ENCODE peak calls at places on chromosome 7, in nine cellular contexts. E is stomach, T is upper lobe of left lung, R is sigmoid colon, O is A549, M is ovary, V is tibial nerve, Q is H1, K is suprapubic skin. P is an unnamed sample.

GRCh38 chr7:77782383-77782782 is 15.9 kb downstream of the TMEM60 start:
- DNase-seq in Q (no peak), E (no peak), K (no peak), O (no peak), M (no peak), T (no peak), V (no peak), R (no peak), P (no peak)

GRCh38 chr7:75656740-75657139 is 82.0 kb downstream of the HIP1 start:
- DNase-seq in M (no peak), K (no peak), T (no peak), Q (no peak), E (no peak), R (no peak), V (no peak), O (no peak), P (no peak)

GRCh38 chr7:38016567-38016966 is 96.1 kb downstream of the EPDR1 start:
- DNase-seq in M (no peak), V (no peak), Q (no peak), O (no peak), R (no peak), T (no peak), E (no peak), K (no peak), P (no peak)

GRCh38 chr7:26440993-26441636 is 149.5 kb downstream of the SNX10 start:
- DNase-seq in O (no peak), R (no peak), Q (no peak), E (no peak), T (no peak), M (no peak), K (no peak), V (no peak), P (no peak)

GRCh38 chr7:147196476-147196875 is 1079.9 kb downstream of the CNTNAP2 start:
- DNase-seq in M (no peak), K (no peak), E (no peak), Q (no peak), V (no peak), R (no peak), T (no peak), O (no peak), P (no peak)

GRCh38 chr7:85215098-85215497 is 28.2 kb upstream of the SEMA3D start:
- DNase-seq in M (no peak), R (no peak), K (no peak), E (no peak), V (no peak), T (no peak), Q (no peak), O (no peak), P (no peak)

GRCh38 chr7:1727812-1728570 is 57.9 kb downstream of the ELFN1 start:
- DNase-seq in O (no peak), T (no peak), K (no peak), V (no peak), E (no peak), M (no peak), Q (no peak), R (no peak), P (peak; percentile 80)

GRCh38 chr7:90853205-90853604 is 257.1 kb downstream of the CDK14 start:
- DNase-seq in M (no peak), V (no peak), O (no peak), K (no peak), R (no peak), Q (no peak), E (no peak), T (no peak), P (no peak)

GRCh38 chr7:125355899-125356298 is 426.3 kb upstream of the POT1 start:
- DNase-seq in R (no peak), E (no peak), O (no peak), Q (no peak), K (no peak), V (no peak), T (no peak), M (no peak), P (no peak)

GRCh38 chr7:2520808-2521146 is 1.2 kb downstream of the LFNG start:
- DNase-seq in V (no peak), T (no peak), O (no peak), R (no peak), M (no peak), E (no peak), K (no peak), Q (no peak), P (no peak)

GRCh38 chr7:66741-67140 is 125.6 kb upstream of the FAM20C start:
- DNase-seq in T (no peak), M (no peak), R (peak; percentile 52), V (no peak), E (no peak), O (no peak), K (peak; percentile 33), Q (no peak), P (no peak)

GRCh38 chr7:65554-65953 is 126.8 kb upstream of the FAM20C start:
- DNase-seq in E (no peak), M (no peak), V (no peak), K (peak; percentile 55), Q (no peak), R (peak; percentile 62), O (no peak), T (no peak), P (no peak)

GRCh38 chr7:66296-66695 is 126.1 kb upstream of the FAM20C start:
- DNase-seq in O (no peak), M (no peak), E (no peak), Q (no peak), T (no peak), R (peak; percentile 45), V (no peak), K (peak; percentile 32), P (no peak)

GRCh38 chr7:68629-69028 is 123.7 kb upstream of the FAM20C start:
- DNase-seq in O (peak; percentile 16), Q (no peak), M (no peak), K (peak; percentile 60), T (no peak), R (peak; percentile 69), E (no peak), V (no peak), P (no peak)

DNA sequence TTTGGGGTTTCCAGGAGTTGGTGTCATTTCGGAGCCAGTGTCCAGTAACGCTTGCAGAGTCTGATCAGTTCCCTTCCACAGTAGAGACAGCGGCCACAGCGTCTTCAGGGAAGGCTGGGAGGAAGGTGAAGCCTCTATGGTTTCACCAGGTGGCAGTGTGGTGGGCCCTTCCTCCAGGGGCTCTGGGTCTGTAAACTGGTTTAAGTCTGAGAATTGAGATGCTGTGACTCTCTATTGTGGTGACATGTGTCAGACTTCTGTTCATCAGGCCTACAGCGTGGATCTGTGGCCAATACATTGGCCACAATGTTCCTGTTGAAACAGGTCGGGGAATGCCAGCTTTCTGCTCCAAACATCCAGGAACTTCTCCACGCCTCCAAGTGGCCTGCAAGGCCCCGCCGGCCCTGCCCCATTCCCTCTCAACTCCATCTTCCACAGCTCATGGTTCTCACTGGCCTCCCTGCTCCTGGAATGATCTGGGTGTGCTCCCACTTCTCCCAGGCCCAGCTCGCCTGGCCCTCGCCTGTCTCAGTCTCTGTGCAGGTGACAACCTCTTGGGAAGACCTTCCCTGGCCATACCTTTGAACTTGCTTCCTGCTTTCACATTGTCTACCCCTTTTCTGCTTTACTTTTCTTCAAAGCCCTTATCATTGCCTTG is 124.5 kb upstream of the FAM20C start:
- DNase-seq in O (no peak), Q (no peak), E (no peak), T (no peak), M (no peak), R (peak; percentile 57), V (no peak), K (peak; percentile 55), P (no peak)
- TF ChIP-seq EP300 in O (no peak), Q (no peak), E (no peak), T (no peak), M (no peak), R (no peak), V (no peak), K (no peak), P (no peak)

DNA sequence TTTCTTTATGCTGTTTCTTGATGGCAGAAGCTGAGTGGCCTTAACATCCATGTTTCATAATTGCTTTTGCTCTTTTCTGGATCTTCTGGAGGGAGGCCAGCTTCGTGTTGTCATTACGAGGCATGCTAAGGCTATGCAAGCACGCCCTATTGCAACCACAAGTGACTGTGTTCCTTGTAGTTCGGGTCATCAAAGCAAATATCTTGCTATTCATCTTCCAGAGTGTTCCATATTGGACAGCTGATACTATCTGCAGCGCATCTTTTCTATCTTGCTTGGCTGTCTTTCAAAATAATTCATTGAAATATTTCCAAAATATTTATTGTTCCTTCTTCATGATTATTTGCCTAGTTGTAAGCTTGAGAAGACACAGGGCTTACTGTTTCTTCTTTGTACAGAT is 5.0 kb downstream of the EPHB6 start:
- DNase-seq in E (no peak), V (peak; percentile 53), K (peak; percentile 67), Q (no peak), R (peak; percentile 66), T (no peak), O (peak; percentile 11), M (peak; percentile 56), P (no peak)
- TF ChIP-seq EP300 in E (no peak), V (peak; percentile 52), K (no peak), Q (no peak), R (no peak), T (no peak), O (no peak), M (no peak), P (peak; percentile 55)

GRCh38 chr7:34747176-34747781 is 89.3 kb downstream of the NPSR1 start:
- DNase-seq in Q (no peak), R (no peak), O (no peak), V (no peak), T (no peak), K (no peak), E (no peak), M (no peak), P (no peak)
- TF ChIP-seq EP300 in Q (no peak), R (no peak), O (no peak), V (no peak), T (no peak), K (no peak), E (no peak), M (no peak), P (no peak)

DNA sequence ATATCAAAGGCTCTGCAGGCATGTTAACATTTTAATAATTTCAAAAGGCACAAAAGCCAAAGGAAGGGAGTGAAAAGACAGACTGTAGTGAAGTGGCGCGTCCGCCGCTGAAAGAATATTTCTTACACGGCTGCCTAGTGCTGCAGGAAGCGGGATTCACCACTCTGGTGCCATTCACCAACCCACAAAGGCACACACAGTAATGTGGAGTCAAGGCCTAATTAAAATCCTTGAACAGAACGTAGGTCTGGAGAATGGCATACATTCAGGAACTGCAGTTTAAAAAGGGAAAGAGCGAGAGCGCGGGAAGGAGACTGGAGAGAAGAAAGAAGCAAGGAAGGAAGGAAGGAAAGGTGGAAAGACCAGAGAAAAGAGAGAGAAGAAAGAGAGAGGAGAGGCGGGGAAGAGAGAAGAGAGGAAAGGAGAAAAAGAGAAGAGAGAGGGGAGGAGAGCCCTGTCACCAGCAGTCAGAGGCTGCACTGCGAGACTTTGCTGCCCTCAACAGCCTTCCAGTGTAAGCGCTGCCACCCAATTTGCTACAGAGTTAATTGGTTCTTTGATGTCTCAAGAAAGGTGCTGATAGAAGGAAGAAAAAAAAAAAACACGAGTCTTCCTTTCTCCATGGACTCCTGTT is 554.0 kb downstream of the MDFIC start:
- DNase-seq in V (no peak), M (no peak), R (no peak), Q (no peak), O (no peak), K (no peak), E (no peak), T (no peak), P (no peak)
- TF ChIP-seq EP300 in V (no peak), M (no peak), R (no peak), Q (no peak), O (no peak), K (no peak), E (no peak), T (no peak), P (no peak)

GRCh38 chr7:22885824-22886255 is 63.2 kb upstream of the TOMM7 start:
- DNase-seq in E (no peak), R (no peak), V (no peak), Q (no peak), M (no peak), K (no peak), T (no peak), O (no peak), P (no peak)
- TF ChIP-seq EP300 in E (no peak), R (no peak), V (no peak), Q (no peak), M (no peak), K (no peak), T (no peak), O (no peak), P (no peak)